ENCODE peak calls at places on chromosomes 5 and 9, in six cellular contexts. C is kidney, Y is fibroblast of lung, T is NT2/D1, W is upper lobe of right lung, V is WERI-Rb-1. I is an unnamed sample. For H3K36me3, the result is how much of the 10 kb centered on the place peaks cover.

GRCh38 chr5:97750576-97750975 is 567.5 kb upstream of the RIOK2 start:
- DNase-seq in C (no peak), Y (peak), T (no peak), W (no peak), V (no peak), I (no peak)

GRCh38 chr5:128674837-128675446 is 136.9 kb upstream of the FBN2 start:
- DNase-seq in C (no peak), Y (peak), T (no peak), W (no peak), V (peak), I (no peak)

GRCh38 chr9:74960548-74960947 is 7.8 kb upstream of the C9orf40 start:
- DNase-seq in C (no peak), Y (peak), T (no peak), W (no peak), V (no peak), I (no peak)

GRCh38 chr5:171926311-171926710 is 80.1 kb downstream of the FBXW11 start:
- DNase-seq in C (no peak), Y (no peak), T (no peak), W (no peak), V (no peak), I (no peak)

GRCh38 chr5:2929779-2930178 is 178.3 kb upstream of the IRX2 start:
- DNase-seq in C (no peak), Y (no peak), T (no peak), W (no peak), V (no peak), I (no peak)

GRCh38 chr5:57171818-57172465 is 1.9 kb upstream of the GPBP1 start:
- DNase-seq in C (no peak), Y (peak), T (no peak), W (peak), V (no peak), I (no peak)

GRCh38 chr5:67303356-67303755 is 106.8 kb upstream of the CD180 start:
- DNase-seq in C (no peak), Y (no peak), T (no peak), W (no peak), V (no peak), I (no peak)

GRCh38 chr5:111495159-111495558 is 17.2 kb downstream of the STARD4 start:
- DNase-seq in C (no peak), Y (no peak), T (no peak), W (no peak), V (no peak), I (no peak)

GRCh38 chr9:83633260-83633659 is 10.3 kb downstream of the IDNK start:
- DNase-seq in C (no peak), Y (no peak), T (no peak), W (no peak), V (no peak), I (no peak)

GRCh38 chr5:17172801-17173200 is 44.6 kb upstream of the BASP1 start:
- DNase-seq in C (no peak), Y (no peak), T (no peak), W (no peak), V (no peak), I (no peak)

GRCh38 chr5:143016777-143017374 is 246.7 kb downstream of the ARHGAP26 start:
- DNase-seq in C (no peak), Y (peak), T (no peak), W (no peak), V (peak), I (no peak)

GRCh38 chr5:159061186-159061796 is 38.4 kb downstream of the EBF1 start:
- DNase-seq in C (peak), Y (peak), T (no peak), W (no peak), V (peak), I (no peak)

GRCh38 chr5:91027316-91027937 is 355.7 kb downstream of the ARRDC3 start:
- DNase-seq in C (no peak), Y (no peak), T (no peak), W (no peak), V (no peak), I (no peak)

GRCh38 chr5:135108992-135109391 is 75.0 kb upstream of the PITX1 start:
- DNase-seq in C (no peak), Y (no peak), T (no peak), W (peak), V (no peak), I (no peak)

GRCh38 chr5:74622944-74623343 is 17.6 kb downstream of the ENC1 start:
- DNase-seq in C (no peak), Y (no peak), T (no peak), W (no peak), V (peak), I (no peak)
- H3K36me3 ChIP-seq in C (under half), Y (under half), T (under half), W (under half), V (under half), I (under half)

GRCh38 chr9:121055642-121056143 is 5.6 kb upstream of the C5 start:
- DNase-seq in C (no peak), Y (no peak), T (peak), W (no peak), V (peak), I (no peak)
- H3K36me3 ChIP-seq in C (under half), Y (under half), T (under half), W (under half), V (under half), I (under half)

GRCh38 chr9:7376838-7377237 is 422.7 kb downstream of the DMAC1 start:
- DNase-seq in C (no peak), Y (peak), T (no peak), W (no peak), V (no peak), I (no peak)

GRCh38 chr9:7377489-7377888 is 422.1 kb downstream of the DMAC1 start:
- DNase-seq in C (no peak), Y (no peak), T (no peak), W (no peak), V (no peak), I (no peak)

GRCh38 chr9:7387844-7388243 is 411.7 kb downstream of the DMAC1 start:
- DNase-seq in C (no peak), Y (no peak), T (no peak), W (no peak), V (no peak), I (no peak)

DNA sequence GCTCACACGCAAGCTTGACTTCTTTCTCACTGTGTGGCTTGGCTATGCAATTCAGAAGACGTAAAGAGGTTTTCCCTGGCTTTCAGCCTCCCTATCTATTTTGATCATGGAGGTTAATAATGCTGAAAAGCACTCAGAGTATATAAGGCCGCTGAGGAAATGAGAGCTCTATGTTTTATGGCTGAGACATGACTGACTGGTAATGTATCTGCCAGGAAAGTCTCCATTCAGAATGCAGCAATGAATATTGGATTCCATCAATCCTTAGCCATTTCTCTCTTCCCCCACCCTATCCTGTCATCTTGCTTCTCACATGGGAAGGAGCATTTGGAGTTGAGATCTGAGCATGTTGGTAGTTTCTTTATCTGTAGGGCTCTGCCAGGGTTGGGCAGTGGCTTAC is 417.2 kb downstream of the DMAC1 start:
- DNase-seq in C (no peak), Y (no peak), T (no peak), W (no peak), V (no peak), I (no peak)
- H3K36me3 ChIP-seq in C (under half), Y (under half), T (under half), W (under half), V (under half), I (under half)

GRCh38 chr5:14699807-14700400 is 35.4 kb downstream of the OTULIN start:
- DNase-seq in C (no peak), Y (no peak), T (no peak), W (no peak), V (no peak), I (no peak)

GRCh38 chr5:14699159-14699558 is 34.6 kb downstream of the OTULIN start:
- DNase-seq in C (no peak), Y (no peak), T (no peak), W (no peak), V (no peak), I (no peak)

GRCh38 chr5:14700478-14701436 is 36.2 kb downstream of the OTULIN start:
- DNase-seq in C (no peak), Y (no peak), T (no peak), W (no peak), V (no peak), I (no peak)

GRCh38 chr5:14702238-14702839 is 37.8 kb downstream of the OTULIN start:
- DNase-seq in C (no peak), Y (no peak), T (no peak), W (no peak), V (no peak), I (no peak)

DNA sequence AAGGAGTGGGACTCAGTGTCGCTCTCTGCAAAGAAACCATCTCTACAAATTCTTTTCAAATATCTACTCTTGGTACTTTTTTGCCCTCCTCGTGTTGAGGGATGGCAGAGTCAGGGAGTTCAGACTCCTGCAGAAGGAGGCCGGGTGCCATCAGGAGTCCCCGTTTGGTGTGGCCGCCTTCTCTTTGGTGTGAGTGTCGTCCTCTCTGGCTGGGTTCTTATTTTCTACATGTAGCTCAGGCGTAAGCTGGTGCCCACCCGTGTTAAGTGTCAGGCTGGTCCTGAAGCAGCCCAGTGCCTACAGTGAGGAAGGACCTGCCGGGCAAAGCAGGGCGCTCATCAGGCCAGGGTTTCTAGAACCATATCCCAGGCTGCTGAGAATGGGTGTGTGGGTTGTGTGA is 37.0 kb downstream of the OTULIN start:
- DNase-seq in C (no peak), Y (no peak), T (no peak), W (no peak), V (no peak), I (no peak)
- H3K36me3 ChIP-seq in C (under half), Y (under half), T (half or more), W (half or more), V (half or more), I (half or more)